ENCODE peak calls at places on chromosome 1, in six cellular contexts. One of them, this sample, is unnamed.

GRCh38 chr1:166040223-166040622 is 126.6 kb downstream of the FAM78B start:
- DNase-seq in GM23338: peak; percentile 18
- DNase-seq in CD4-positive, alpha-beta memory T cell: no peak
- DNase-seq in aorta: no peak
- DNase-seq in mammary epithelial cell: no peak
- DNase-seq in K562: no peak
- DNase-seq in this sample: no peak

GRCh38 chr1:26478988-26479387 is 6.7 kb downstream of the HMGN2 start:
- DNase-seq in K562: no peak
- DNase-seq in CD4-positive, alpha-beta memory T cell: no peak
- DNase-seq in mammary epithelial cell: no peak
- DNase-seq in aorta: no peak
- DNase-seq in GM23338: no peak
- DNase-seq in this sample: no peak

GRCh38 chr1:40247655-40248054 is at the start of gene TMCO2:
- DNase-seq in CD4-positive, alpha-beta memory T cell: no peak
- DNase-seq in GM23338: no peak
- DNase-seq in aorta: no peak
- DNase-seq in K562: no peak
- DNase-seq in mammary epithelial cell: no peak
- DNase-seq in this sample: no peak

GRCh38 chr1:56506314-56506743 is 73.0 kb downstream of the PLPP3 start:
- DNase-seq in mammary epithelial cell: no peak
- DNase-seq in aorta: peak; percentile 48
- DNase-seq in K562: peak; percentile 27
- DNase-seq in GM23338: no peak
- DNase-seq in CD4-positive, alpha-beta memory T cell: no peak
- DNase-seq in this sample: no peak

GRCh38 chr1:55512467-55512866 is 297.3 kb upstream of the USP24 start:
- DNase-seq in aorta: no peak
- DNase-seq in GM23338: no peak
- DNase-seq in CD4-positive, alpha-beta memory T cell: no peak
- DNase-seq in mammary epithelial cell: no peak
- DNase-seq in K562: no peak
- DNase-seq in this sample: no peak

GRCh38 chr1:87450615-87451209 is 122.0 kb downstream of the LMO4 start:
- DNase-seq in mammary epithelial cell: no peak
- DNase-seq in CD4-positive, alpha-beta memory T cell: peak; percentile 33
- DNase-seq in GM23338: peak; percentile 33
- DNase-seq in aorta: no peak
- DNase-seq in K562: peak; percentile 65
- DNase-seq in this sample: no peak

GRCh38 chr1:64875606-64876005 is 90.7 kb downstream of the JAK1 start:
- DNase-seq in aorta: no peak
- DNase-seq in mammary epithelial cell: no peak
- DNase-seq in K562: no peak
- DNase-seq in GM23338: no peak
- DNase-seq in CD4-positive, alpha-beta memory T cell: no peak
- DNase-seq in this sample: no peak

GRCh38 chr1:48073773-48074172 is 76.6 kb upstream of the TRABD2B start:
- DNase-seq in CD4-positive, alpha-beta memory T cell: no peak
- DNase-seq in aorta: no peak
- DNase-seq in GM23338: no peak
- DNase-seq in K562: no peak
- DNase-seq in mammary epithelial cell: no peak
- DNase-seq in this sample: no peak

GRCh38 chr1:82838066-82838465 is 1037.3 kb downstream of the ADGRL2 start:
- DNase-seq in GM23338: no peak
- DNase-seq in K562: no peak
- DNase-seq in mammary epithelial cell: peak; percentile 2
- DNase-seq in CD4-positive, alpha-beta memory T cell: no peak
- DNase-seq in aorta: no peak
- DNase-seq in this sample: no peak

GRCh38 chr1:157105988-157106812 is 6.6 kb upstream of the ETV3L start:
- DNase-seq in GM23338: no peak
- DNase-seq in aorta: peak; percentile 83
- DNase-seq in CD4-positive, alpha-beta memory T cell: no peak
- DNase-seq in K562: peak; percentile 16
- DNase-seq in mammary epithelial cell: peak; percentile 56
- DNase-seq in this sample: no peak

GRCh38 chr1:58979085-58979484 is 195.2 kb upstream of the JUN start:
- DNase-seq in GM23338: no peak
- DNase-seq in CD4-positive, alpha-beta memory T cell: no peak
- DNase-seq in aorta: no peak
- DNase-seq in mammary epithelial cell: no peak
- DNase-seq in K562: no peak
- DNase-seq in this sample: no peak
- H3K4me1 ChIP-seq in GM23338: peaks cover 3% of the 10 kb centered on the region
- H3K4me1 ChIP-seq in CD4-positive, alpha-beta memory T cell: peaks cover 13% of the 10 kb centered on the region
- H3K4me1 ChIP-seq in aorta: no peaks in the 10 kb centered on the region
- H3K4me1 ChIP-seq in mammary epithelial cell: peaks cover 11% of the 10 kb centered on the region
- H3K4me1 ChIP-seq in K562: peaks cover 4% of the 10 kb centered on the region
- H3K4me1 ChIP-seq in this sample: no peaks in the 10 kb centered on the region

DNA sequence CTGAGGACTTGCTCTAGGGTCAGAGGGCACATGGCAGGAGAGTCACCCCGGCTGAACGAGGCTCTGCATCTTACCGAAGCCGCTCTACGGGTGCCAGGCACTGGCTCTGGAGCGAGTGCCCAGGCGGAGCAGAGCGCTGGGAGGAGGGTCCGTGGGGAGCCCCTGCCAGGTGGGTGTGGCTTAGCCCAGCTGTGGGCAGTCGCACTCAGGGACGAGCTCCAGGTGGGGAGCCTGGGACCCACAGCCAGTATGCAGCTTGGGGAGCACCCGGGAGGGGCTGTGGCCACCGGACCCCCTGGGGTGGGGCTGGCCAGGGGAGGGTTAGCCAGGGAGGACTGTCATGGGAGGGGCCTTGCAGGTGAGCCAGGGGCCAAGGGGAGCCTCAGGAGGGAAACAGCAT is 3.8 kb downstream of the AGRN start:
- DNase-seq in CD4-positive, alpha-beta memory T cell: no peak
- DNase-seq in GM23338: peak; percentile 33
- DNase-seq in mammary epithelial cell: no peak
- DNase-seq in aorta: no peak
- DNase-seq in K562: no peak
- DNase-seq in this sample: no peak
- H3K4me1 ChIP-seq in CD4-positive, alpha-beta memory T cell: peaks cover 10% of the 10 kb centered on the region
- H3K4me1 ChIP-seq in GM23338: peaks cover 47% of the 10 kb centered on the region
- H3K4me1 ChIP-seq in mammary epithelial cell: peaks cover 57% of the 10 kb centered on the region
- H3K4me1 ChIP-seq in aorta: no peaks in the 10 kb centered on the region
- H3K4me1 ChIP-seq in K562: peaks cover 86% of the 10 kb centered on the region
- H3K4me1 ChIP-seq in this sample: no peaks in the 10 kb centered on the region

GRCh38 chr1:184160942-184161698 is 109.6 kb downstream of the TSEN15 start:
- DNase-seq in GM23338: no peak
- DNase-seq in mammary epithelial cell: peak; percentile 81
- DNase-seq in CD4-positive, alpha-beta memory T cell: no peak
- DNase-seq in K562: no peak
- DNase-seq in aorta: no peak
- DNase-seq in this sample: no peak

GRCh38 chr1:184160236-184160635 is 108.7 kb downstream of the TSEN15 start:
- DNase-seq in K562: no peak
- DNase-seq in GM23338: no peak
- DNase-seq in mammary epithelial cell: peak; percentile 99
- DNase-seq in aorta: no peak
- DNase-seq in CD4-positive, alpha-beta memory T cell: no peak
- DNase-seq in this sample: no peak

GRCh38 chr1:184157396-184157747 is 105.8 kb downstream of the TSEN15 start:
- DNase-seq in aorta: no peak
- DNase-seq in mammary epithelial cell: no peak
- DNase-seq in K562: no peak
- DNase-seq in GM23338: no peak
- DNase-seq in CD4-positive, alpha-beta memory T cell: no peak
- DNase-seq in this sample: no peak

GRCh38 chr1:184156521-184157395 is 105.2 kb downstream of the TSEN15 start:
- DNase-seq in aorta: no peak
- DNase-seq in GM23338: peak; percentile 14
- DNase-seq in mammary epithelial cell: peak; percentile 85
- DNase-seq in K562: no peak
- DNase-seq in CD4-positive, alpha-beta memory T cell: no peak
- DNase-seq in this sample: no peak

DNA sequence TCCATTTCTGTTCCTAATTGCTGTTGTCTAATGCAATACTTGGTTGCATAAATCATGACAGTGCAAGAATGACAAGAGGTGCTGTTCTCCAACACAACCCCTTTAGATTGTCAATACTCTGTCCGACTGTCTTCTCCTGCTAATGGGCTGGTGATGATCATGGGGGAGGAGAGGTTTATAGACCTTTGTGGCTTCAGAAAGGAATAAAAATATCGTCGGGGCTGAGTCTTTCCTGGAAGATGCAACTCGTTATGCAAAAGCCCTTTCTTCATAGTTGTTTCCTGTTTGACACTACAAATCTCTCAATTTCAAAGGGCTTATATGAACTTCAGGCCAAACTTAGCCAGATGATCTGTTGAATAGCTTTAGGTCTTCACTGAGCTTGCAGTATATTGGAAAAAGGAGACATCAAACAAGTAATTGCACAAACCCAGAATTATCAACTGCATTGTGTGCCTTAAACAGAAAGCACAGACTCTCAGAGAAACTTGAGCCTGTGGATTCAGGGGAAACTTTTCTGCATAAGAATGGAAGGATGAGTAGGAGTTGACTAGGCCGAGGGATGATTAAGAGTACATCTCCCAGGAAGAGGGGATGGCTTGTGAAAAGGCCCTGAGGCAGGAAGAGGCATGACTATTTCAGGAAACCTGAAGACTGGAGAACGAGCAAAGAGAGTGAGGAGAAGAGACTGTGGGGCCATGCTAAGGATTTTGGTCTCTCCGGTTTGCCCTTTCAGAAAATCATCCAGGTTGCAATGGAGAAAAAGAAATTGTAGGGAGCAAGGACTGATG is 107.6 kb downstream of the TSEN15 start:
- DNase-seq in K562: no peak
- DNase-seq in GM23338: peak; percentile 19
- DNase-seq in CD4-positive, alpha-beta memory T cell: no peak
- DNase-seq in aorta: no peak
- DNase-seq in mammary epithelial cell: peak; percentile 82
- DNase-seq in this sample: no peak
- H3K4me1 ChIP-seq in K562: no peaks in the 10 kb centered on the region
- H3K4me1 ChIP-seq in GM23338: peaks cover 17% of the 10 kb centered on the region
- H3K4me1 ChIP-seq in CD4-positive, alpha-beta memory T cell: peaks cover 9% of the 10 kb centered on the region
- H3K4me1 ChIP-seq in aorta: no peaks in the 10 kb centered on the region
- H3K4me1 ChIP-seq in mammary epithelial cell: peaks cover 26% of the 10 kb centered on the region
- H3K4me1 ChIP-seq in this sample: no peaks in the 10 kb centered on the region

DNA sequence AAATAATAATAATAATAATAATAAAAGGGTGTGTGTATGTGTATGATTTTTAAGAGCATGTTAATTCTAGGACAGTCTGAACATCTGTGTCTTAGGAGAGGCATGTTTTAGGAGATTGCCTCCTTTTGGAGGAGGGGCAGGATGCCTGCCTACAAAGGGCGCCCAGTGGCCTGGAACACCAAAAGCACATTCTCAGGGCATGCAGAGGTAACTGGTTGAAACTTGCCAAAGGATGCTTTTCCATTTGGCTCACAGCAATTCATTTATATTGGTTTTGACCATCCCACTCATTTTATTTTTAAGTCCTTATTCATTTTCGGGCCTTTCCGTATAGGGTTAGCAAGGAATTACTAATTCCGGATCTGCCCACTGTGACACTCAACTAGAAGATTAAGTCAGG is 21.1 kb upstream of the LAMC2 start:
- DNase-seq in GM23338: no peak
- DNase-seq in mammary epithelial cell: peak; percentile 96
- DNase-seq in aorta: no peak
- DNase-seq in CD4-positive, alpha-beta memory T cell: no peak
- DNase-seq in K562: no peak
- DNase-seq in this sample: no peak
- H3K4me1 ChIP-seq in GM23338: peaks cover 4% of the 10 kb centered on the region
- H3K4me1 ChIP-seq in mammary epithelial cell: peaks cover 51% of the 10 kb centered on the region
- H3K4me1 ChIP-seq in aorta: no peaks in the 10 kb centered on the region
- H3K4me1 ChIP-seq in CD4-positive, alpha-beta memory T cell: no peaks in the 10 kb centered on the region
- H3K4me1 ChIP-seq in K562: peaks cover 6% of the 10 kb centered on the region
- H3K4me1 ChIP-seq in this sample: no peaks in the 10 kb centered on the region

GRCh38 chr1:209409786-209410185 is 173.7 kb upstream of the CAMK1G start:
- DNase-seq in aorta: no peak
- DNase-seq in GM23338: no peak
- DNase-seq in mammary epithelial cell: peak; percentile 92
- DNase-seq in CD4-positive, alpha-beta memory T cell: no peak
- DNase-seq in K562: no peak
- DNase-seq in this sample: no peak

GRCh38 chr1:209413062-209413461 is 170.5 kb upstream of the CAMK1G start:
- DNase-seq in mammary epithelial cell: no peak
- DNase-seq in GM23338: no peak
- DNase-seq in CD4-positive, alpha-beta memory T cell: no peak
- DNase-seq in K562: no peak
- DNase-seq in aorta: no peak
- DNase-seq in this sample: no peak

GRCh38 chr1:209411491-209411929 is 172.0 kb upstream of the CAMK1G start:
- DNase-seq in CD4-positive, alpha-beta memory T cell: no peak
- DNase-seq in K562: no peak
- DNase-seq in mammary epithelial cell: peak; percentile 97
- DNase-seq in aorta: no peak
- DNase-seq in GM23338: no peak
- DNase-seq in this sample: no peak

GRCh38 chr1:209412566-209412965 is 170.9 kb upstream of the CAMK1G start:
- DNase-seq in CD4-positive, alpha-beta memory T cell: no peak
- DNase-seq in K562: no peak
- DNase-seq in mammary epithelial cell: no peak
- DNase-seq in aorta: no peak
- DNase-seq in GM23338: no peak
- DNase-seq in this sample: no peak

GRCh38 chr1:209412036-209412435 is 171.5 kb upstream of the CAMK1G start:
- DNase-seq in aorta: no peak
- DNase-seq in CD4-positive, alpha-beta memory T cell: no peak
- DNase-seq in GM23338: no peak
- DNase-seq in mammary epithelial cell: peak; percentile 62
- DNase-seq in K562: no peak
- DNase-seq in this sample: no peak
- H3K4me1 ChIP-seq in aorta: no peaks in the 10 kb centered on the region
- H3K4me1 ChIP-seq in CD4-positive, alpha-beta memory T cell: no peaks in the 10 kb centered on the region
- H3K4me1 ChIP-seq in GM23338: peaks cover 9% of the 10 kb centered on the region
- H3K4me1 ChIP-seq in mammary epithelial cell: peaks cover 80% of the 10 kb centered on the region
- H3K4me1 ChIP-seq in K562: no peaks in the 10 kb centered on the region
- H3K4me1 ChIP-seq in this sample: no peaks in the 10 kb centered on the region

DNA sequence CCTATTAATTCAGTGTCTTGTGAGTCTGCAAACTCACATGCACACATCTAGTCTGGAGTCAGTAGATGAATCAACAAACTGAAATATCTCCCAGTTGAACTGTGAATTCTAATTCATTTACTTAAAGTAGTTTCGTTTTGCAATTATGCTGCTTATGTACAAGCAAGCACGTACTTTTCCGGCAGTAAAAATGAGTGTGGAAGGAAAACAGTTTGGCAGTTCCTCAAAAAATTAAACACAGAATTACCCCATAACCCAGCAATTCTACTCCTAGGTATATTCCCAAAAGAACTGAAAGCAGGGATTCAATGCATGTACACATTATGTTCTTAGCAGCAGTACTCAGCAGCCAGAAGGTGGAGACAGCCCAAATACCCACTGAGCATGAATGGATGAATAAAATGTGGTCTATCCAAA is 49.3 kb downstream of the GNB1 start:
- DNase-seq in CD4-positive, alpha-beta memory T cell: no peak
- DNase-seq in mammary epithelial cell: no peak
- DNase-seq in aorta: no peak
- DNase-seq in K562: no peak
- DNase-seq in GM23338: no peak
- DNase-seq in this sample: no peak
- H3K4me1 ChIP-seq in CD4-positive, alpha-beta memory T cell: peaks cover 46% of the 10 kb centered on the region
- H3K4me1 ChIP-seq in mammary epithelial cell: no peaks in the 10 kb centered on the region
- H3K4me1 ChIP-seq in aorta: peaks cover 5% of the 10 kb centered on the region
- H3K4me1 ChIP-seq in K562: no peaks in the 10 kb centered on the region
- H3K4me1 ChIP-seq in GM23338: no peaks in the 10 kb centered on the region
- H3K4me1 ChIP-seq in this sample: no peaks in the 10 kb centered on the region

GRCh38 chr1:91784191-91784590 is 101.8 kb downstream of the TGFBR3 start:
- DNase-seq in mammary epithelial cell: no peak
- DNase-seq in CD4-positive, alpha-beta memory T cell: no peak
- DNase-seq in K562: no peak
- DNase-seq in aorta: no peak
- DNase-seq in GM23338: no peak
- DNase-seq in this sample: no peak
- H3K4me1 ChIP-seq in mammary epithelial cell: no peaks in the 10 kb centered on the region
- H3K4me1 ChIP-seq in CD4-positive, alpha-beta memory T cell: no peaks in the 10 kb centered on the region
- H3K4me1 ChIP-seq in K562: no peaks in the 10 kb centered on the region
- H3K4me1 ChIP-seq in aorta: peaks cover 11% of the 10 kb centered on the region
- H3K4me1 ChIP-seq in GM23338: peaks cover 4% of the 10 kb centered on the region
- H3K4me1 ChIP-seq in this sample: no peaks in the 10 kb centered on the region